ENCODE peak calls at places on chromosomes 2 and 18, in seven cellular contexts. One of them, this sample, is unnamed.

GRCh38 chr2:217816396-217816869 is 186.4 kb downstream of the TNS1 start:
- DNase-seq in GM12864: no peak
- DNase-seq in HFFc6: no peak
- DNase-seq in cardiac muscle cell: peak
- DNase-seq in mesothelial cell of epicardium: no peak
- DNase-seq in GM13976: no peak
- DNase-seq in AG04449: no peak
- DNase-seq in this sample: no peak

GRCh38 chr2:11528228-11528627 is 5.6 kb upstream of the GREB1 start:
- DNase-seq in GM12864: no peak
- DNase-seq in cardiac muscle cell: no peak
- DNase-seq in GM13976: no peak
- DNase-seq in HFFc6: no peak
- DNase-seq in mesothelial cell of epicardium: no peak
- DNase-seq in AG04449: no peak
- DNase-seq in this sample: no peak

GRCh38 chr2:197031805-197032204 is 105.3 kb upstream of the PGAP1 start:
- DNase-seq in AG04449: no peak
- DNase-seq in mesothelial cell of epicardium: no peak
- DNase-seq in GM13976: no peak
- DNase-seq in cardiac muscle cell: no peak
- DNase-seq in HFFc6: no peak
- DNase-seq in GM12864: no peak
- DNase-seq in this sample: no peak

GRCh38 chr2:236507393-236508085 is 62.1 kb upstream of the ACKR3 start:
- DNase-seq in cardiac muscle cell: peak
- DNase-seq in AG04449: no peak
- DNase-seq in GM12864: no peak
- DNase-seq in HFFc6: no peak
- DNase-seq in GM13976: peak
- DNase-seq in mesothelial cell of epicardium: peak
- DNase-seq in this sample: no peak

GRCh38 chr2:218344755-218345417 is 11.8 kb upstream of the CATIP start:
- DNase-seq in cardiac muscle cell: no peak
- DNase-seq in GM13976: no peak
- DNase-seq in AG04449: no peak
- DNase-seq in HFFc6: no peak
- DNase-seq in GM12864: no peak
- DNase-seq in mesothelial cell of epicardium: no peak
- DNase-seq in this sample: no peak

GRCh38 chr2:189341077-189341476 is 100.2 kb upstream of the WDR75 start:
- DNase-seq in AG04449: no peak
- DNase-seq in mesothelial cell of epicardium: no peak
- DNase-seq in HFFc6: no peak
- DNase-seq in GM12864: no peak
- DNase-seq in cardiac muscle cell: no peak
- DNase-seq in GM13976: no peak
- DNase-seq in this sample: no peak

GRCh38 chr2:8677646-8678592 is 3.9 kb upstream of the ID2 start:
- DNase-seq in mesothelial cell of epicardium: peak
- DNase-seq in HFFc6: peak
- DNase-seq in GM13976: no peak
- DNase-seq in AG04449: no peak
- DNase-seq in cardiac muscle cell: peak
- DNase-seq in GM12864: no peak
- DNase-seq in this sample: no peak

GRCh38 chr2:85235281-85235680 is 92.5 kb downstream of the TGOLN2 start:
- DNase-seq in GM13976: no peak
- DNase-seq in GM12864: no peak
- DNase-seq in HFFc6: no peak
- DNase-seq in mesothelial cell of epicardium: no peak
- DNase-seq in AG04449: no peak
- DNase-seq in cardiac muscle cell: no peak
- DNase-seq in this sample: no peak

GRCh38 chr2:136238214-136238551 is 120.2 kb upstream of the CXCR4 start:
- DNase-seq in AG04449: no peak
- DNase-seq in GM12864: no peak
- DNase-seq in HFFc6: no peak
- DNase-seq in GM13976: no peak
- DNase-seq in mesothelial cell of epicardium: no peak
- DNase-seq in cardiac muscle cell: no peak
- DNase-seq in this sample: no peak

GRCh38 chr18:40371673-40372072 is 1583.4 kb upstream of the PIK3C3 start:
- DNase-seq in AG04449: no peak
- DNase-seq in GM13976: no peak
- DNase-seq in HFFc6: peak
- DNase-seq in mesothelial cell of epicardium: no peak
- DNase-seq in cardiac muscle cell: no peak
- DNase-seq in GM12864: no peak
- DNase-seq in this sample: no peak

GRCh38 chr18:59748628-59749360 is 51.6 kb upstream of the CCBE1 start:
- DNase-seq in AG04449: peak
- DNase-seq in GM12864: no peak
- DNase-seq in cardiac muscle cell: no peak
- DNase-seq in mesothelial cell of epicardium: no peak
- DNase-seq in HFFc6: peak
- DNase-seq in GM13976: no peak
- DNase-seq in this sample: peak

GRCh38 chr18:58535340-58536186 is 93.3 kb downstream of the ALPK2 start:
- DNase-seq in GM13976: peak
- DNase-seq in mesothelial cell of epicardium: no peak
- DNase-seq in AG04449: no peak
- DNase-seq in GM12864: peak
- DNase-seq in cardiac muscle cell: no peak
- DNase-seq in HFFc6: no peak
- DNase-seq in this sample: no peak

GRCh38 chr2:109164739-109165221 is 35.8 kb downstream of the SH3RF3 start:
- DNase-seq in HFFc6: peak
- DNase-seq in AG04449: no peak
- DNase-seq in cardiac muscle cell: no peak
- DNase-seq in GM13976: no peak
- DNase-seq in mesothelial cell of epicardium: no peak
- DNase-seq in GM12864: no peak
- DNase-seq in this sample: no peak

GRCh38 chr2:80053522-80054338 is 250.8 kb downstream of the LRRTM1 start:
- DNase-seq in cardiac muscle cell: peak
- DNase-seq in GM13976: no peak
- DNase-seq in HFFc6: no peak
- DNase-seq in AG04449: no peak
- DNase-seq in mesothelial cell of epicardium: no peak
- DNase-seq in GM12864: no peak
- DNase-seq in this sample: no peak

DNA sequence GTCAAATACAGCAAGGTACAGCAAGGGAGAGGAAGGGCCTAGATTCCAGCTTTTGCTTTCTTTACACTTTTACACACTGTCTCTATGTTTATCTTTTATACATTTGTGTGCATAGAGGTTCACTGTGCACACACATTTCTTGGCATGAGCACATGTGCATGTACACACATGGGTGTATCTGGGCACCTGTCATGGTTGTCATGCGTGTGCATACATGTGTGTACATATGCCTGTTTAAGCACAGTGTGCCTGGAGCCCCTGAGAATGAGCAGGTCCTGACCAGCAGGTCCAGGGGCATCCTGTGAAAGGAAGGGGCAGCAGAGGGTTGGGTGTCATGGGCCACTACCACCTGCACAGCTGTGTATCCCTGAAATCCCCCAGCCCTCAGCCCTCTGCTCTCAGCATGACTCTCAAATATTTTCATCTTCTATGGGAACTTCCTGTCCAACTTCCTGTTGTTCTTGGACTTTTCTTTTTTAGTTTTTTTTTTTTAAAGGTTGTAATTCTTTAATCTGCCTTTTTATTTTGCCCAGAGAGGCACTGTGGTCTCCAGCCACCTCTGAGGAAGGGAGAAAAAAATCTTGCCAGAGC is 97.0 kb upstream of the EPAS1 start:
- DNase-seq in AG04449: no peak
- DNase-seq in mesothelial cell of epicardium: no peak
- DNase-seq in HFFc6: no peak
- DNase-seq in GM13976: peak
- DNase-seq in GM12864: no peak
- DNase-seq in cardiac muscle cell: no peak
- DNase-seq in this sample: no peak
- TF ChIP-seq CTCF in AG04449: no peak
- TF ChIP-seq CTCF in mesothelial cell of epicardium: no peak
- TF ChIP-seq CTCF in HFFc6: no peak
- TF ChIP-seq CTCF in GM13976: no peak
- TF ChIP-seq CTCF in GM12864: no peak
- TF ChIP-seq CTCF in cardiac muscle cell: no peak
- TF ChIP-seq CTCF in this sample: no peak

GRCh38 chr2:145034511-145034910 is 514.6 kb upstream of the ZEB2 start:
- DNase-seq in GM12864: no peak
- DNase-seq in AG04449: no peak
- DNase-seq in HFFc6: no peak
- DNase-seq in cardiac muscle cell: no peak
- DNase-seq in GM13976: no peak
- DNase-seq in mesothelial cell of epicardium: no peak
- DNase-seq in this sample: no peak
- TF ChIP-seq CTCF in GM12864: no peak
- TF ChIP-seq CTCF in AG04449: no peak
- TF ChIP-seq CTCF in HFFc6: no peak
- TF ChIP-seq CTCF in cardiac muscle cell: no peak
- TF ChIP-seq CTCF in GM13976: no peak
- TF ChIP-seq CTCF in mesothelial cell of epicardium: no peak
- TF ChIP-seq CTCF in this sample: no peak

GRCh38 chr2:164954186-164954585 is 1.1 kb downstream of the SLC38A11 start:
- DNase-seq in GM12864: no peak
- DNase-seq in HFFc6: no peak
- DNase-seq in cardiac muscle cell: no peak
- DNase-seq in AG04449: no peak
- DNase-seq in GM13976: no peak
- DNase-seq in mesothelial cell of epicardium: no peak
- DNase-seq in this sample: no peak
- TF ChIP-seq CTCF in GM12864: no peak
- TF ChIP-seq CTCF in HFFc6: no peak
- TF ChIP-seq CTCF in cardiac muscle cell: no peak
- TF ChIP-seq CTCF in AG04449: no peak
- TF ChIP-seq CTCF in GM13976: no peak
- TF ChIP-seq CTCF in mesothelial cell of epicardium: no peak
- TF ChIP-seq CTCF in this sample: no peak

GRCh38 chr2:240556553-240557100 is 1.2 kb downstream of the ANKMY1 start:
- DNase-seq in GM13976: peak
- DNase-seq in mesothelial cell of epicardium: peak
- DNase-seq in cardiac muscle cell: peak
- DNase-seq in AG04449: no peak
- DNase-seq in GM12864: no peak
- DNase-seq in HFFc6: peak
- DNase-seq in this sample: no peak
- TF ChIP-seq CTCF in GM13976: peak
- TF ChIP-seq CTCF in mesothelial cell of epicardium: no peak
- TF ChIP-seq CTCF in cardiac muscle cell: peak
- TF ChIP-seq CTCF in AG04449: peak
- TF ChIP-seq CTCF in GM12864: peak
- TF ChIP-seq CTCF in HFFc6: peak
- TF ChIP-seq CTCF in this sample: peak

DNA sequence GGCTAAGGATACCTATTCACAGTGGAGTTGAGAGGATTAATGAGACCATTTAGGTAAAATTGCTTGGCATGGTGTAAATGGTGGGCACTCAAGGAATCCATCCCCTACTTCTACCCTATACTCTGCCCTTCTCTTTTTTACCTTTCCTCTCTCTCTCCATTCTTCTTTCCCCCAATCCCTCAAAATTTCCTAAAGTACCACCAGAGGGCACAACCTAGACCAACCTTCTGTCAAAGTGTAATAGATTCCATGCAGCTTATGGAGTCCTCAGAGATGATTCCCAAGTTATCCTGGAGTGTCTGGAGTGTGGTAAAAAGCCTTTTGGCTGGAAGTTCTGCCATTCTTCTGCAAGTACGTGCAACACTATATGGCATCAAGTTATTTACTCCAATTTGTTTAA is 33.0 kb upstream of the CCDC195 start:
- DNase-seq in cardiac muscle cell: no peak
- DNase-seq in mesothelial cell of epicardium: no peak
- DNase-seq in GM13976: no peak
- DNase-seq in GM12864: no peak
- DNase-seq in AG04449: no peak
- DNase-seq in HFFc6: no peak
- DNase-seq in this sample: no peak
- TF ChIP-seq CTCF in cardiac muscle cell: peak
- TF ChIP-seq CTCF in mesothelial cell of epicardium: no peak
- TF ChIP-seq CTCF in GM13976: no peak
- TF ChIP-seq CTCF in GM12864: no peak
- TF ChIP-seq CTCF in AG04449: no peak
- TF ChIP-seq CTCF in HFFc6: peak
- TF ChIP-seq CTCF in this sample: no peak

GRCh38 chr2:1856481-1856880 is 112.2 kb upstream of the PXDN start:
- DNase-seq in GM12864: no peak
- DNase-seq in GM13976: no peak
- DNase-seq in AG04449: no peak
- DNase-seq in mesothelial cell of epicardium: no peak
- DNase-seq in HFFc6: no peak
- DNase-seq in cardiac muscle cell: no peak
- DNase-seq in this sample: no peak
- TF ChIP-seq CTCF in GM12864: no peak
- TF ChIP-seq CTCF in GM13976: no peak
- TF ChIP-seq CTCF in AG04449: no peak
- TF ChIP-seq CTCF in mesothelial cell of epicardium: no peak
- TF ChIP-seq CTCF in HFFc6: peak
- TF ChIP-seq CTCF in cardiac muscle cell: no peak
- TF ChIP-seq CTCF in this sample: no peak

GRCh38 chr2:101770672-101771071 is 73.2 kb downstream of the MAP4K4 start:
- DNase-seq in cardiac muscle cell: peak
- DNase-seq in HFFc6: peak
- DNase-seq in mesothelial cell of epicardium: no peak
- DNase-seq in GM12864: no peak
- DNase-seq in GM13976: peak
- DNase-seq in AG04449: no peak
- DNase-seq in this sample: no peak
- TF ChIP-seq CTCF in cardiac muscle cell: peak
- TF ChIP-seq CTCF in HFFc6: peak
- TF ChIP-seq CTCF in mesothelial cell of epicardium: no peak
- TF ChIP-seq CTCF in GM12864: peak
- TF ChIP-seq CTCF in GM13976: peak
- TF ChIP-seq CTCF in AG04449: peak
- TF ChIP-seq CTCF in this sample: peak

DNA sequence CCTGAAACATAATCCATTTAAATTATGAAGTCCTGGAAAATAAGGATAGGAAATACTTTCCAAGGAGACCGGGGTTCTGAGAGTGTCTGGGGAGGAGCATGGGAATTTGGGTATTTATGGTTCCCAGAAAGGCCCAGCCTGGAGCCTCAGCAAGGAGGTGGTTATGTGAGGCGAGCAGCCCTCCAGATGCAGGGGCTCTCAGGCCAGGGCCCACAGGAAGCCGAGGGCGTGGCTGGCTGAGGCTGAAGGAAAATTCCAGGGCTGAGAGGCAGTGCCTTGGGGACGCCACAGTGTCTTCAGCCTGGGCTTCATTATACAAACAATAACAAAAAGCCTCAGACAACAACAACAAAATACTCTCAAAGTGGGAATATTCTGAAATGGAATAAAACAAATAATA is 86.9 kb upstream of the SERPINE2 start:
- DNase-seq in cardiac muscle cell: no peak
- DNase-seq in AG04449: no peak
- DNase-seq in HFFc6: no peak
- DNase-seq in mesothelial cell of epicardium: no peak
- DNase-seq in GM13976: no peak
- DNase-seq in GM12864: no peak
- DNase-seq in this sample: no peak
- TF ChIP-seq CTCF in cardiac muscle cell: no peak
- TF ChIP-seq CTCF in AG04449: no peak
- TF ChIP-seq CTCF in HFFc6: no peak
- TF ChIP-seq CTCF in mesothelial cell of epicardium: no peak
- TF ChIP-seq CTCF in GM13976: no peak
- TF ChIP-seq CTCF in GM12864: no peak
- TF ChIP-seq CTCF in this sample: no peak